ENCODE peak calls at places on chromosomes 4 and X, in nine cellular contexts. W, E, G, V, X, P, I, T and S are unnamed samples.

GRCh38 chrX:40318796-40319195 is 221.0 kb upstream of the BCOR start:
- DNase-seq in W (no peak), T (no peak), E (no peak), P (no peak), G (no peak), I (no peak), V (no peak), X (no peak), S (no peak)

GRCh38 chrX:153598541-153599191 is at the start of gene CCNQ:
- DNase-seq in I (no peak), W (peak; percentile 53), P (peak; percentile 32), V (peak; percentile 75), X (no peak), T (no peak), G (peak; percentile 21), E (peak; percentile 15), S (no peak)

GRCh38 chr4:159273126-159273438 is 170.2 kb downstream of the RAPGEF2 start:
- DNase-seq in P (no peak), I (no peak), G (no peak), X (no peak), E (no peak), V (no peak), W (no peak), T (no peak), S (no peak)

GRCh38 chr4:74624351-74625151 is 169.8 kb downstream of the BTC start:
- DNase-seq in X (no peak), E (peak; percentile 91), W (no peak), G (no peak), I (no peak), V (no peak), P (peak; percentile 84), T (no peak), S (no peak)

GRCh38 chrX:119208401-119209057 is 27.6 kb upstream of the PGRMC1 start:
- DNase-seq in V (no peak), W (no peak), P (no peak), G (no peak), T (no peak), E (no peak), I (no peak), X (no peak), S (no peak)

GRCh38 chr4:3820016-3820805 is 54.0 kb downstream of the ADRA2C start:
- DNase-seq in T (no peak), X (no peak), P (no peak), W (peak; percentile 38), E (no peak), V (peak; percentile 14), G (no peak), I (no peak), S (no peak)

GRCh38 chrX:46838974-46839480 is 2.2 kb downstream of the RP2 start:
- DNase-seq in W (no peak), G (no peak), I (no peak), T (no peak), P (no peak), X (no peak), V (no peak), E (peak; percentile 13), S (no peak)

GRCh38 chrX:112694062-112694461 is 14.3 kb upstream of the LHFPL1 start:
- DNase-seq in X (no peak), E (no peak), T (no peak), V (no peak), G (no peak), W (no peak), P (no peak), I (no peak), S (no peak)

GRCh38 chrX:72006461-72006860 is 95.8 kb downstream of the NHSL2 start:
- DNase-seq in P (no peak), X (no peak), E (no peak), G (no peak), I (no peak), T (no peak), W (no peak), V (no peak), S (no peak)

GRCh38 chr4:138182838-138183426 is 59.2 kb downstream of the SLC7A11 start:
- DNase-seq in W (no peak), X (no peak), V (no peak), T (no peak), I (no peak), P (peak; percentile 40), E (peak; percentile 40), G (no peak), S (peak; percentile 6)

GRCh38 chr4:165207431-165208321 is at the start of gene KLHL2:
- DNase-seq in X (peak; percentile 76), I (peak; percentile 83), E (peak; percentile 73), T (peak; percentile 74), W (peak; percentile 93), G (peak; percentile 64), V (peak; percentile 93), P (peak; percentile 55), S (peak; percentile 72)

GRCh38 chrX:3697701-3698279 is 15.7 kb downstream of the PRKX start:
- DNase-seq in W (no peak), I (peak; percentile 45), T (no peak), V (peak; percentile 82), X (no peak), E (peak; percentile 67), G (no peak), P (no peak), S (no peak)

GRCh38 chr4:69910016-69910782 is 20.7 kb upstream of the CSN1S1 start:
- DNase-seq in X (no peak), E (no peak), I (no peak), T (no peak), V (no peak), W (no peak), G (no peak), P (no peak), S (no peak)

GRCh38 chr4:169723207-169723606 is 34.5 kb downstream of the HPF1 start:
- DNase-seq in G (no peak), V (no peak), X (no peak), E (peak; percentile 7), W (no peak), P (peak; percentile 31), I (no peak), T (no peak), S (no peak)

GRCh38 chr4:165709973-165710526 is 163.0 kb upstream of the TLL1 start:
- DNase-seq in P (no peak), G (no peak), I (no peak), V (no peak), X (no peak), W (no peak), T (no peak), E (no peak), S (no peak)

GRCh38 chrX:73913580-73913979 is 350.6 kb downstream of the CHIC1 start:
- DNase-seq in W (no peak), X (no peak), T (no peak), E (peak; percentile 80), V (no peak), G (no peak), I (no peak), P (no peak), S (no peak)

GRCh38 chr4:177487977-177488376 is 45.7 kb upstream of the AGA start:
- DNase-seq in E (peak; percentile 2), V (no peak), X (no peak), W (no peak), G (no peak), T (no peak), P (no peak), I (no peak), S (no peak)

GRCh38 chr4:28772066-28772465 is 1911.4 kb downstream of the STIM2 start:
- DNase-seq in W (no peak), G (no peak), T (no peak), E (peak; percentile 25), P (no peak), V (no peak), X (no peak), I (no peak), S (no peak)